ENCODE peak calls at places on chromosome 3, in ten cellular contexts. I is HFF-Myc, D is endothelial cell, Y is hepatocyte, K is LNCaP clone FGC, O is fibroblast of lung, P is glutamatergic neuron, W is neural progenitor cell, F is neural crest cell, N is fibroblast of pulmonary artery. B is an unnamed sample.

GRCh38 chr3:30714104-30714503 is 107.7 kb downstream of the TGFBR2 start:
- DNase-seq in I (no peak), D (no peak), Y (no peak), K (no peak), O (no peak), P (no peak), W (no peak), F (no peak), N (no peak), B (no peak)

GRCh38 chr3:182947892-182948291 is 32.4 kb downstream of the DCUN1D1 start:
- DNase-seq in I (no peak), D (no peak), Y (no peak), K (no peak), O (no peak), P (no peak), W (no peak), F (no peak), N (no peak), B (no peak)

GRCh38 chr3:103991461-103992115 is 1375.1 kb upstream of the ALCAM start:
- DNase-seq in I (no peak), D (peak; percentile 30), Y (no peak), K (no peak), O (peak; percentile 11), P (no peak), W (peak; percentile 51), F (no peak), N (peak; percentile 25), B (no peak)

GRCh38 chr3:50251220-50251619 is 15.2 kb downstream of the GNAI2 start:
- DNase-seq in I (no peak), D (no peak), Y (no peak), K (no peak), O (peak; percentile 90), P (no peak), W (no peak), F (no peak), N (peak; percentile 84), B (no peak)

GRCh38 chr3:123660900-123661299 is 76.0 kb upstream of the HACD2 start:
- DNase-seq in I (peak; percentile 73), D (no peak), Y (peak; percentile 80), K (peak; percentile 46), O (peak; percentile 99), P (no peak), W (no peak), F (no peak), N (peak; percentile 99), B (no peak)

GRCh38 chr3:85228966-85229365 is 270.2 kb downstream of the CADM2 start:
- DNase-seq in I (no peak), D (no peak), Y (no peak), K (no peak), O (no peak), P (no peak), W (no peak), F (no peak), N (no peak), B (no peak)

GRCh38 chr3:40504636-40505430 is 1.0 kb upstream of the ZNF620 start:
- DNase-seq in I (peak; percentile 70), D (no peak), Y (peak; percentile 43), K (no peak), O (peak; percentile 93), P (no peak), W (no peak), F (no peak), N (peak; percentile 98), B (no peak)

GRCh38 chr3:36697397-36698001 is 66.9 kb downstream of the DCLK3 start:
- DNase-seq in I (no peak), D (no peak), Y (no peak), K (peak; percentile 3), O (no peak), P (no peak), W (peak; percentile 31), F (no peak), N (no peak), B (no peak)

GRCh38 chr3:45513041-45513440 is 81.5 kb upstream of the LIMD1 start:
- DNase-seq in I (no peak), D (no peak), Y (no peak), K (no peak), O (no peak), P (no peak), W (no peak), F (no peak), N (no peak), B (no peak)

GRCh38 chr3:33372218-33373081 is 67.8 kb downstream of the UBP1 start:
- DNase-seq in I (no peak), D (peak; percentile 37), Y (peak; percentile 63), K (peak; percentile 10), O (peak; percentile 77), P (peak; percentile 44), W (peak; percentile 72), F (peak; percentile 48), N (peak; percentile 70), B (peak; percentile 56)

GRCh38 chr3:192929755-192930491 is 12.3 kb upstream of the MB21D2 start:
- DNase-seq in I (no peak), D (no peak), Y (no peak), K (no peak), O (no peak), P (no peak), W (no peak), F (no peak), N (peak; percentile 31), B (no peak)

GRCh38 chr3:24296441-24297205 is 198.0 kb downstream of the THRB start:
- DNase-seq in I (no peak), D (no peak), Y (no peak), K (no peak), O (peak; percentile 36), P (no peak), W (peak; percentile 16), F (no peak), N (no peak), B (no peak)

GRCh38 chr3:38137615-38138346 is 680 bp upstream of the MYD88 start:
- DNase-seq in I (no peak), D (peak; percentile 30), Y (no peak), K (no peak), O (no peak), P (no peak), W (peak; percentile 58), F (peak; percentile 12), N (no peak), B (no peak)

GRCh38 chr3:43512749-43513404 is 108.9 kb downstream of the ANO10 start:
- DNase-seq in I (no peak), D (no peak), Y (no peak), K (no peak), O (peak; percentile 36), P (no peak), W (no peak), F (no peak), N (peak; percentile 47), B (no peak)

GRCh38 chr3:151395806-151396205 is 11.3 kb upstream of the P2RY12 start:
- DNase-seq in I (peak; percentile 31), D (no peak), Y (no peak), K (no peak), O (peak; percentile 60), P (no peak), W (no peak), F (no peak), N (peak; percentile 25), B (no peak)

GRCh38 chr3:190172751-190173150 is 52.1 kb upstream of the P3H2 start:
- DNase-seq in I (no peak), D (no peak), Y (no peak), K (no peak), O (no peak), P (no peak), W (no peak), F (no peak), N (no peak), B (no peak)

DNA sequence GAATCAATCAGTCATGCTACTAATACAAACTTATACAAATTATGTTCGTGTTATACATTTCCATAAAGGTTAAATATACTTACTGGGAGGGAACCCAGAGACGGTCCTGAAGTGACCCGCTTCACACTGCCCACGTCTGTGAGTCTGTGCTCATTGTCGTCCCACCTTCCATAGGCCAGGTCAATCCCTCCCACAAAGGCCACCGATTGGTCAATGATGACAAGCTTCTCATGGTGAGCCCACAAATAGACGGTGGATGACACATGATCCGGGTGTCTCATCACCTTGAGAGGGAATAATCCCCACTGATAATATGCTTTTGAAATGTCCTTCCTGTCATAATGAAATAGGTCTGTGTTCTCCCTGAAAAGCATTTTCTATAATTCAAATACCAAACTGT is 121.7 kb downstream of the PLD1 start:
- DNase-seq in I (no peak), D (no peak), Y (no peak), K (no peak), O (no peak), P (no peak), W (no peak), F (no peak), N (no peak), B (no peak)
- TF ChIP-seq CTCF in I (no peak), D (no peak), Y (no peak), K (no peak), O (no peak), P (no peak), W (no peak), F (no peak), N (no peak), B (no peak)

DNA sequence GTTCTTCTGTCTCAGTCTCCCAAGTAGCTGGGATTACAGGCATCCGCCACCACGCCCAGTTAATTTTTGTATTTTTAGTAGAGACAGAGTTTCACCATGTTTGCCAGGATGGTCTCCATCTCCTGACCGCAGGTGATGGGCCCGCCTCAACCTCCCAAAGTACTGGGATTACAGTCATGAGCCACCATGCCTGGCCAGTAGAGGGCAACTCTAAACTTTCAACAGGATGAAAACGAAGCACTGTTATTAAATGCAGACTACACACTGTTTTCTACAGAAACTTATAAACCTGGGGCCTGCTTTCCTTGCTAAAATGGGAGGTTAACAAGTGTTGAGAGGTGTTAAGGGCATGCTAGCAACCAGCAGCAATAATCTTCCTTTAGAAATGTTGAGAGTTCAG is 7.6 kb downstream of the ARPC4 start:
- DNase-seq in I (no peak), D (no peak), Y (no peak), K (no peak), O (no peak), P (no peak), W (no peak), F (no peak), N (no peak), B (no peak)
- TF ChIP-seq CTCF in I (peak; percentile 36), D (no peak), Y (peak; percentile 30), K (peak; percentile 41), O (peak; percentile 29), P (peak; percentile 19), W (peak; percentile 44), F (peak; percentile 51), N (peak; percentile 24), B (peak; percentile 16)

GRCh38 chr3:96059301-96059700 is 755.1 kb upstream of the EPHA6 start:
- DNase-seq in I (no peak), D (no peak), Y (no peak), K (no peak), O (no peak), P (no peak), W (no peak), F (no peak), N (no peak), B (no peak)
- TF ChIP-seq CTCF in I (no peak), D (no peak), Y (no peak), K (no peak), O (no peak), P (no peak), W (no peak), F (no peak), N (no peak), B (no peak)

DNA sequence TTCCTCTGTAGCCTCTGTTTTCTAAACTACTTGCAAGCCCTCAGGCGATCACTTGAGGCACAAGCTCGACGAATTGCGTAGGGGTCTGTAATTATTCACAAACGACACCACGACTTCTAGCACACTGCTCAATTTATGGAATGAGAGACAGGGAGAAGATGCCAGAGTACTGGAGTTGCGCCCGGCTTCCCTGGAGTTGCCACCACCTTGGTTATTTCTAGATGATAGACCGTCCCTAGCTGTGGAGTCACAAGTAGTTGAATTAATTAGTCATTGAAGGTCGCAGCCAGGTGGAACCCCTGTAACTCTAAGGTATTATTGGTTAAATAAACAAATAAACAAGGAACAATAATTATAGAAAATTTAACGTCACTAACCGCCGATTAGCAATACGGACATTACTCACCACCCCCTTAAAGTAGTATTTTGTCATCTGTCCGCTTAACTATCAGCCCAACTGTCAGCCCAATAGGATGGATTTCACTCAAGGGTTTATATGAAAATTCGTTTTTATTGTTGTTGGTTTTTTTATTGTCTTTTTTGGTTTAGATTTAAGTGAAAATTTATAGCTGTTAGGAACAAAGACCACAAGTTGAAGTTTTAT is 875 bp upstream of the AZI2 start:
- DNase-seq in I (no peak), D (no peak), Y (no peak), K (peak; percentile 50), O (no peak), P (no peak), W (no peak), F (no peak), N (no peak), B (no peak)
- TF ChIP-seq CTCF in I (no peak), D (no peak), Y (no peak), K (no peak), O (peak; percentile 33), P (no peak), W (no peak), F (no peak), N (peak; percentile 0), B (no peak)